ENCODE peak calls at places on chromosome 14, in eight cellular contexts. W is choroid plexus epithelial cell; F is mammary epithelial cell; I is body of pancreas; H is CD8-positive, alpha-beta T cell; R is keratinocyte; J is left lung; N is prostate gland. Q is an unnamed sample.

GRCh38 chr14:89067293-89067972 is 243.0 kb downstream of the TTC8 start:
- DNase-seq in W (no peak), F (no peak), I (no peak), H (no peak), R (no peak), J (no peak), N (no peak), Q (no peak)

GRCh38 chr14:102620413-102620812 is 28.0 kb downstream of the RCOR1 start:
- DNase-seq in W (peak), F (no peak), I (no peak), H (no peak), R (no peak), J (no peak), N (no peak), Q (peak)

GRCh38 chr14:99481745-99482099 is 513 bp downstream of the CCNK start:
- DNase-seq in W (peak), F (peak), I (peak), H (no peak), R (no peak), J (no peak), N (peak), Q (no peak)

GRCh38 chr14:29671034-29671433 is 256.6 kb downstream of the PRKD1 start:
- DNase-seq in W (peak), F (no peak), I (no peak), H (no peak), R (no peak), J (no peak), N (no peak), Q (no peak)

GRCh38 chr14:96481731-96482314 is 20.4 kb upstream of the PAPOLA start:
- DNase-seq in W (no peak), F (no peak), I (no peak), H (no peak), R (no peak), J (no peak), N (no peak), Q (no peak)

GRCh38 chr14:89899917-89900680 is 54.4 kb downstream of the EFCAB11 start:
- DNase-seq in W (peak), F (no peak), I (no peak), H (no peak), R (no peak), J (no peak), N (no peak), Q (no peak)

GRCh38 chr14:91108941-91109611 is 4.8 kb upstream of the DGLUCY start:
- DNase-seq in W (no peak), F (peak), I (peak), H (peak), R (no peak), J (no peak), N (peak), Q (no peak)

GRCh38 chr14:88553886-88554457 is 835 bp downstream of the PTPN21 start:
- DNase-seq in W (peak), F (no peak), I (peak), H (no peak), R (no peak), J (no peak), N (peak), Q (no peak)

GRCh38 chr14:100524933-100525243 is 62.3 kb downstream of the BEGAIN start:
- DNase-seq in W (peak), F (no peak), I (peak), H (no peak), R (no peak), J (peak), N (no peak), Q (no peak)

GRCh38 chr14:20472566-20473206 is 3.5 kb downstream of the PNP start:
- DNase-seq in W (peak), F (no peak), I (no peak), H (no peak), R (no peak), J (no peak), N (no peak), Q (no peak)

GRCh38 chr14:34498684-34499412 is 36.8 kb upstream of the SPTSSA start:
- DNase-seq in W (peak), F (peak), I (peak), H (no peak), R (no peak), J (no peak), N (peak), Q (no peak)

GRCh38 chr14:23478109-23478698 is 8.7 kb downstream of the NGDN start:
- DNase-seq in W (peak), F (peak), I (peak), H (peak), R (peak), J (peak), N (peak), Q (peak)

GRCh38 chr14:73879027-73879426 is 7.6 kb upstream of the ZNF410 start:
- DNase-seq in W (peak), F (no peak), I (no peak), H (no peak), R (no peak), J (no peak), N (no peak), Q (no peak)

GRCh38 chr14:33131801-33132200 is 193.1 kb downstream of the NPAS3 start:
- DNase-seq in W (no peak), F (no peak), I (no peak), H (no peak), R (no peak), J (no peak), N (no peak), Q (no peak)

GRCh38 chr14:28813810-28814209 is 47.2 kb downstream of the FOXG1 start:
- DNase-seq in W (peak), F (peak), I (no peak), H (no peak), R (no peak), J (no peak), N (no peak), Q (no peak)

GRCh38 chr14:100466111-100466856 is 120.9 kb downstream of the BEGAIN start:
- DNase-seq in W (peak), F (no peak), I (no peak), H (no peak), R (no peak), J (no peak), N (no peak), Q (no peak)

GRCh38 chr14:35898217-35898775 is 72.2 kb downstream of the BRMS1L start:
- DNase-seq in W (no peak), F (no peak), I (no peak), H (no peak), R (no peak), J (no peak), N (no peak), Q (no peak)

GRCh38 chr14:101559250-101559623 is 2.1 kb upstream of the DIO3 start:
- DNase-seq in W (no peak), F (no peak), I (no peak), H (no peak), R (no peak), J (no peak), N (no peak), Q (no peak)
- H3K4me3 ChIP-seq in W (no peak), F (no peak), I (no peak), H (no peak), R (no peak), J (peak), N (peak), Q (no peak)

GRCh38 chr14:50397461-50398196 is 948 bp upstream of the CDKL1 start:
- DNase-seq in W (no peak), F (peak), I (peak), H (no peak), R (no peak), J (no peak), N (peak), Q (no peak)

GRCh38 chr14:50396636-50397460 is at the start of gene CDKL1:
- DNase-seq in W (peak), F (peak), I (peak), H (peak), R (no peak), J (peak), N (peak), Q (no peak)

GRCh38 chr14:50399251-50400032 is 2.8 kb upstream of the CDKL1 start:
- DNase-seq in W (peak), F (peak), I (peak), H (no peak), R (no peak), J (no peak), N (peak), Q (peak)

GRCh38 chr14:50394713-50395112 is 2.0 kb downstream of the CDKL1 start:
- DNase-seq in W (no peak), F (no peak), I (no peak), H (no peak), R (no peak), J (no peak), N (no peak), Q (no peak)

GRCh38 chr14:50395448-50395847 is 1.2 kb downstream of the CDKL1 start:
- DNase-seq in W (no peak), F (no peak), I (peak), H (no peak), R (no peak), J (no peak), N (no peak), Q (no peak)
- H3K4me3 ChIP-seq in W (peak), F (peak), I (no peak), H (no peak), R (peak), J (peak), N (peak), Q (peak)

GRCh38 chr14:50023671-50024490 is 92.5 kb downstream of the VCPKMT start:
- DNase-seq in W (peak), F (peak), I (no peak), H (no peak), R (peak), J (no peak), N (no peak), Q (no peak)
- H3K4me3 ChIP-seq in W (peak), F (no peak), I (no peak), H (no peak), R (no peak), J (no peak), N (no peak), Q (no peak)

DNA sequence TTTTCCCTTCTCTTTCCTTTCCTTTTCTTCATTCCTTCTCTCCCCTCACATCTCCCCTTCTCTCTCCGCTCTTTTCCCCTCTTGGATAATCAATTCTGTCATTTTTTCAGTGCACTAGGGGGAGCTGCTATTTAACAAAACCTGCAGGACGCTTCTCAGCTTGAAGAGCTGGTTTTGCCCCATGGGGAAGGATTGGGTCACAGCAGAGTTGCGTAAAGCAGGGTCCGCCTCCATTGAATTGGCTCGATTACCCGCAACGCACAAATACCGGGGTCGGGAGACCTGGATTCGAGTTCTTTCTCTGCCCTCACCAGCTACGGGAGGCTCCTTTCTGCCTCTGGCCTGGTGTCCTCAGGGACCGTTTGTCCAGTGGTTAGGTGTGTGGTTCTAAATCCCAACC is 42.1 kb upstream of the CHGA start:
- DNase-seq in W (peak), F (peak), I (peak), H (no peak), R (no peak), J (no peak), N (peak), Q (no peak)
- H3K4me3 ChIP-seq in W (no peak), F (no peak), I (no peak), H (no peak), R (no peak), J (no peak), N (no peak), Q (no peak)

GRCh38 chr14:58969951-58970751 is 218.3 kb upstream of the DAAM1 start:
- DNase-seq in W (peak), F (no peak), I (peak), H (no peak), R (no peak), J (no peak), N (no peak), Q (peak)
- H3K4me3 ChIP-seq in W (no peak), F (no peak), I (no peak), H (no peak), R (no peak), J (no peak), N (no peak), Q (no peak)

DNA sequence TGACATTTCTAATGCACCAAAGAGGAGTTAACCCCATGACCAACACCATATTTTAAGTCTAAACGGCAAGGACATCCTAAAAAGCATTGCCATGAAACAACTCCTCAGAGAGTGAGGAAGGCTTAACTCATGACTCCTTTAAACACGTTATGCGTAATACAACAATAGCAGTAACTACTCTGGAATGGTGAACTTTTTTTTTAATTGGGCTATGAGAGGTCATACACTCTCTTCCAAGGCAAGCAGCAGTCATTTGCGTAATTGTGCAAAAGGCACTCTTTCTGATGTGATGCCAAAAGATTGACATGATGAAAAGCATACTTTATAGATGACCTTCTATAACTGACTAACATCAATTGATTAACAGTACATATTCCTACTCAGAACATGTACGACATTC is 39.4 kb downstream of the RHOJ start:
- DNase-seq in W (no peak), F (no peak), I (no peak), H (no peak), R (no peak), J (no peak), N (no peak), Q (no peak)
- H3K4me3 ChIP-seq in W (no peak), F (no peak), I (no peak), H (no peak), R (no peak), J (no peak), N (no peak), Q (no peak)

DNA sequence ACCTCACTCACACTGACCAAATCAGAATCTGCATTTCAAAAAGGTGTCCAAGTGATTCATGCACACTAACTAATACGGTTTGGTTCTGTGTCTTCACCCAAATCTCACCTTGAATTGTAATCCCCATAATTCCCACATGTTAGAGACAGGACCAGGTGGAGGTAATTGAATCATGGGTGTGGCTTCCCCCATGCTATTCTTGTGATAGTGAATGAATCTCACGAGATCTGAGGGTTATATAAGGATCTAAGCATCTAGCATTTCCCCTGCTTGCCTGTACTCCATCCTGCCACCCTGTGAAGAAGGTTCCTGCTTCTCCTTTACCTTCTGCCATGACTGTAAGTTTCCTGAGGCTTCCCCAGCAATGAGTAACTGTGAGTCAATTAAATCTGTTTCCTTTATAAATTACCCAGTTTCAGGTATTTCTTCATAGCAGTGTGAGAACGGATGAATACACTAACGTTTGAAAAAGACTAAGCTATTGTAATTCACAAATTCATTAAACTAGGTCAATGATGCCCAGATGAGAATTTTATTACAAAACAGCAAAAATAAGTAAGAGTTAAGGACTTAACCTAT is 759.1 kb downstream of the GALC start:
- DNase-seq in W (no peak), F (peak), I (no peak), H (no peak), R (peak), J (no peak), N (no peak), Q (no peak)
- H3K4me3 ChIP-seq in W (no peak), F (no peak), I (no peak), H (no peak), R (no peak), J (no peak), N (no peak), Q (no peak)

DNA sequence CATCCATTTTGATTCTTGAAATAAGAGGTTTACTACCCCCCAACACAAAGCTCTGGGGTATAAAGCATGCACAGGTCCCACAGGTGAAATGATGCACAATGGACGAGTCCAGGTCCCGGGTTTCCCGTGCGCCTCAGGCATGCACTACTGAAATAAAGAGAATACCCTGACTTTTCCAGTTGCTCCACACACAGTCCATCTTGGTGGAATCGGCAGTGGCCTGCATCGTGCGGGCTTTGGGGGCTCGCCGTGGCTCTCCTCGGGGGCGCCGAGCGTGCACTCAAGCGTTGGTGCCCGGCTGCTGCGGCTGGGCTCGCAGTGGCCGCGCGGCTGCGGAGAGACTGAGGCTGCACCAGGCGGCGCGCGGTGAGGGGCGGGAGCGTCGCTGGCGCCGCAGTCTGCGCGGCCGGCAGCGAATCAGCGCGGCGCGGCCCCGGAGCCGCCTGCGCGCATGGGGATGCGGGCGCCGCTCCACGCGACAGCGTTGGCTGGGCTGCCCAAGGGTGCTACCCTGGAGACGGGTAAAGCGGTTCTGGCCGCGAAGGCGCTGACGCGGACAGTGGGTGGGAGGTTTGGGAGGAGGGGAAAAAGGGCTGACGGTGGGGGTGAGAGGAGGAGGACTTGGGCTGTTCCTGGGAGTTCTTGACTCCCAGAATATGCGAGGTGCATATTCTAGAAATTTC is 53.8 kb upstream of the CCDC175 start:
- DNase-seq in W (peak), F (peak), I (peak), H (no peak), R (no peak), J (no peak), N (no peak), Q (no peak)
- H3K4me3 ChIP-seq in W (peak), F (no peak), I (no peak), H (no peak), R (no peak), J (no peak), N (peak), Q (peak)

GRCh38 chr14:101558739-101559240 is 2.5 kb upstream of the DIO3 start:
- DNase-seq in W (no peak), F (no peak), I (no peak), H (no peak), R (no peak), J (no peak), N (no peak), Q (no peak)
- H3K4me3 ChIP-seq in W (no peak), F (no peak), I (no peak), H (no peak), R (no peak), J (peak), N (peak), Q (no peak)

Q was measured in kidney epithelial cell.